ENCODE peak calls at places on chromosomes 6 and 20, in six cellular contexts. X is kidney glomerular epithelial cell; T is type B pancreatic cell; S is body of pancreas; I is stimulated activated CD4-positive, alpha-beta T cell treated with anti-CD3 and anti-CD28 coated beads, TNF-alpha, amount 100 ng/mL, for 48 hours; V is AG08396. U is an unnamed sample.

GRCh38 chr6:35698858-35699257 is 10.1 kb upstream of the FKBP5 start:
- DNase-seq in X (no peak), T (no peak), S (no peak), I (no peak), V (no peak), U (no peak)

GRCh38 chr6:44858998-44859397 is 469.1 kb upstream of the RUNX2 start:
- DNase-seq in X (no peak), T (no peak), S (no peak), I (no peak), V (no peak), U (no peak)

GRCh38 chr6:37456126-37456525 is 23.1 kb downstream of the CMTR1 start:
- DNase-seq in X (no peak), T (no peak), S (no peak), I (no peak), V (peak), U (no peak)

GRCh38 chr6:137216875-137217553 is 2.2 kb downstream of the IFNGR1 start:
- DNase-seq in X (no peak), T (no peak), S (no peak), I (no peak), V (no peak), U (no peak)

GRCh38 chr6:125124250-125124777 is 29.3 kb upstream of the TPD52L1 start:
- DNase-seq in X (peak), T (no peak), S (no peak), I (no peak), V (no peak), U (no peak)

GRCh38 chr20:4369798-4370124 is 351.9 kb upstream of the PRND start:
- DNase-seq in X (no peak), T (no peak), S (no peak), I (peak), V (no peak), U (no peak)

GRCh38 chr6:22133352-22133751 is 163.5 kb downstream of the PRL start:
- DNase-seq in X (no peak), T (no peak), S (peak), I (no peak), V (no peak), U (no peak)

GRCh38 chr6:30272032-30272431 is 54.7 kb upstream of the TRIM39 start:
- DNase-seq in X (no peak), T (no peak), S (no peak), I (no peak), V (no peak), U (no peak)

GRCh38 chr6:81561071-81561564 is 191.4 kb downstream of the TENT5A start:
- DNase-seq in X (no peak), T (no peak), S (no peak), I (no peak), V (no peak), U (no peak)

GRCh38 chr20:35398660-35399144 is 13.1 kb downstream of the UQCC1 start:
- DNase-seq in X (no peak), T (no peak), S (no peak), I (no peak), V (no peak), U (no peak)

GRCh38 chr6:39092124-39092523 is 22.9 kb downstream of the SAYSD1 start:
- DNase-seq in X (no peak), T (no peak), S (no peak), I (no peak), V (no peak), U (no peak)

GRCh38 chr6:73630401-73630800 is 23.4 kb downstream of the SLC17A5 start:
- DNase-seq in X (no peak), T (no peak), S (no peak), I (no peak), V (no peak), U (no peak)

GRCh38 chr6:15433517-15433874 is 187.6 kb downstream of the JARID2 start:
- DNase-seq in X (no peak), T (no peak), S (no peak), I (no peak), V (no peak), U (no peak)

GRCh38 chr6:159977242-159978214 is 8.6 kb downstream of the IGF2R start:
- DNase-seq in X (peak), T (no peak), S (peak), I (no peak), V (peak), U (no peak)

GRCh38 chr20:51691703-51692102 is 76.5 kb downstream of the ATP9A start:
- DNase-seq in X (no peak), T (no peak), S (no peak), I (no peak), V (no peak), U (no peak)

GRCh38 chr20:36184816-36185776 is 30.6 kb downstream of the EPB41L1 start:
- DNase-seq in X (no peak), T (no peak), S (no peak), I (no peak), V (no peak), U (no peak)

GRCh38 chr6:130994319-130995097 is 68.5 kb downstream of the EPB41L2 start:
- DNase-seq in X (no peak), T (no peak), S (no peak), I (no peak), V (no peak), U (no peak)

GRCh38 chr20:40966103-40966502 is 62.5 kb upstream of the TOP1 start:
- DNase-seq in X (no peak), T (no peak), S (no peak), I (no peak), V (no peak), U (no peak)

GRCh38 chr6:15158821-15159619 is 86.8 kb upstream of the JARID2 start:
- DNase-seq in X (no peak), T (no peak), S (no peak), I (no peak), V (no peak), U (no peak)

GRCh38 chr6:89297695-89298351 is 17.3 kb downstream of the GABRR2 start:
- DNase-seq in X (peak), T (peak), S (no peak), I (peak), V (peak), U (peak)

GRCh38 chr20:2840967-2841531 is 504 bp downstream of the VPS16 start:
- DNase-seq in X (peak), T (no peak), S (peak), I (no peak), V (peak), U (no peak)

GRCh38 chr6:81487489-81487888 is 265.0 kb downstream of the TENT5A start:
- DNase-seq in X (no peak), T (no peak), S (peak), I (no peak), V (peak), U (no peak)

GRCh38 chr6:169225131-169225576 is 28.5 kb downstream of the THBS2 start:
- DNase-seq in X (no peak), T (no peak), S (no peak), I (no peak), V (no peak), U (no peak)

GRCh38 chr6:47534063-47534462 is 56.5 kb downstream of the CD2AP start:
- DNase-seq in X (no peak), T (no peak), S (no peak), I (no peak), V (no peak), U (no peak)

GRCh38 chr6:139778113-139778512 is 403.7 kb upstream of the CITED2 start:
- DNase-seq in X (no peak), T (no peak), S (no peak), I (no peak), V (no peak), U (no peak)

GRCh38 chr6:35391240-35391968 is 49.0 kb downstream of the PPARD start:
- DNase-seq in X (peak), T (no peak), S (no peak), I (no peak), V (peak), U (peak)

GRCh38 chr6:157715766-157716171 is 107.3 kb upstream of the SNX9 start:
- DNase-seq in X (no peak), T (no peak), S (no peak), I (no peak), V (peak), U (no peak)

GRCh38 chr20:38985603-38986170 is 23.5 kb downstream of the DHX35 start:
- DNase-seq in X (peak), T (no peak), S (no peak), I (no peak), V (peak), U (no peak)

GRCh38 chr6:79833806-79834205 is 113.5 kb downstream of the ELOVL4 start:
- DNase-seq in X (no peak), T (no peak), S (no peak), I (no peak), V (no peak), U (no peak)

GRCh38 chr6:33862536-33862935 is 58.7 kb upstream of the MLN start:
- DNase-seq in X (no peak), T (no peak), S (no peak), I (no peak), V (no peak), U (no peak)

GRCh38 chr6:31378721-31379103 is 21.7 kb upstream of the HLA-B start:
- DNase-seq in X (no peak), T (no peak), S (no peak), I (no peak), V (no peak), U (no peak)

GRCh38 chr6:156832166-156832743 is 55.1 kb downstream of the ARID1B start:
- DNase-seq in X (peak), T (no peak), S (peak), I (no peak), V (peak), U (no peak)

GRCh38 chr6:157488635-157489226 is 107.7 kb downstream of the ZDHHC14 start:
- DNase-seq in X (no peak), T (no peak), S (no peak), I (no peak), V (no peak), U (no peak)

GRCh38 chr6:4559281-4559875 is 216.8 kb upstream of the CDYL start:
- DNase-seq in X (no peak), T (no peak), S (no peak), I (no peak), V (no peak), U (no peak)

GRCh38 chr6:165562421-165563090 is 100.5 kb downstream of the PDE10A start:
- DNase-seq in X (no peak), T (no peak), S (no peak), I (no peak), V (no peak), U (no peak)

GRCh38 chr6:17980329-17980728 is 7.1 kb downstream of the KIF13A start:
- DNase-seq in X (no peak), T (no peak), S (no peak), I (no peak), V (no peak), U (no peak)

GRCh38 chr6:90121982-90122381 is 174.7 kb downstream of the BACH2 start:
- DNase-seq in X (no peak), T (no peak), S (no peak), I (peak), V (no peak), U (no peak)

GRCh38 chr6:159464827-159465226 is 228.2 kb downstream of the SOD2 start:
- DNase-seq in X (no peak), T (no peak), S (no peak), I (no peak), V (no peak), U (no peak)

GRCh38 chr6:89562114-89562815 is 76.3 kb downstream of the LYRM2 start:
- DNase-seq in X (no peak), T (no peak), S (no peak), I (no peak), V (no peak), U (no peak)